ENCODE peak calls at places on chromosomes 2 and 18, in nine cellular contexts. X, L, W, Q, F, P, R, Y and E are unnamed samples.

GRCh38 chr18:57218281-57218680 is 71.4 kb downstream of the BOD1L2 start:
- DNase-seq in W (no peak), Q (no peak), P (no peak), L (no peak), X (no peak), F (no peak), Y (no peak), R (no peak), E (no peak)

GRCh38 chr2:219248845-219249202 is 3.5 kb downstream of the STK16 start:
- DNase-seq in R (no peak), Q (no peak), X (no peak), P (no peak), W (no peak), Y (no peak), L (no peak), F (no peak), E (no peak)

GRCh38 chr2:119136093-119136492 is 22.5 kb downstream of the C1QL2 start:
- DNase-seq in Q (no peak), F (no peak), Y (no peak), P (no peak), R (no peak), L (no peak), W (no peak), X (no peak), E (no peak)

GRCh38 chr2:196205891-196206408 is 34.6 kb upstream of the STK17B start:
- DNase-seq in R (no peak), X (no peak), L (no peak), P (no peak), F (no peak), W (peak; percentile 25), Y (no peak), Q (no peak), E (no peak)

GRCh38 chr2:173390036-173390435 is 35.4 kb downstream of the CDCA7 start:
- DNase-seq in F (no peak), R (no peak), P (no peak), X (no peak), W (no peak), L (no peak), Q (no peak), Y (no peak), E (no peak)

GRCh38 chr2:238875161-238875530 is 27.3 kb downstream of the TWIST2 start:
- DNase-seq in W (no peak), P (peak; percentile 87), F (peak; percentile 74), Q (no peak), Y (no peak), X (no peak), L (no peak), R (no peak), E (no peak)

GRCh38 chr18:63970803-63971191 is 916 bp downstream of the SERPINB8 start:
- DNase-seq in W (peak; percentile 45), P (peak; percentile 69), Q (peak; percentile 61), L (peak; percentile 65), R (peak; percentile 36), F (peak; percentile 76), X (peak; percentile 21), Y (no peak), E (peak; percentile 36)

GRCh38 chr2:27804146-27804545 is 32.6 kb downstream of the MRPL33 start:
- DNase-seq in Y (no peak), F (no peak), W (no peak), L (no peak), X (peak; percentile 60), Q (no peak), P (no peak), R (no peak), E (no peak)

GRCh38 chr2:143545059-143545458 is 415.8 kb downstream of the ARHGAP15 start:
- DNase-seq in F (no peak), P (no peak), Q (no peak), X (no peak), R (no peak), L (no peak), W (no peak), Y (no peak), E (no peak)

DNA sequence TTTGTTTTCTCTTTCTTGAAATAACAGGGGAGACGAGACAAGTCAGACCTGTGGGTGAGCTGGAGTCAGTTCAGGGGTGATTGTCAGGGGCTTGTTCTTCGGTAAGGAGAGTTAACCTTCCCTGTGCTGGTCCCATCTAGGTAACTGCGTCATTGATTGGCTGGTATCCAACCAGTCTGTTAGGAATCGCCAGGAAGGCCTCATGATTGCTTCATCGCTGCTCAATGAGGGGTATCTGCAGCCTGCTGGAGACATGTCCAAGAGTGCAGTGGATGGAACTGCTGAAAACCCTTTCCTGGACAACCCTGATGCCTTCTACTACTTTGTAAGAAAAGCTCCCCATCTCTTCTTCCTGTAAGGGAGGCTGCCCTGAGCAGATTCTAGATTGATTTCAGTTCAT is 21.3 kb downstream of the PLEK start:
- DNase-seq in P (no peak), R (no peak), Q (no peak), X (no peak), F (no peak), L (no peak), Y (no peak), W (no peak), E (no peak)
- TF ChIP-seq POLR2A in P (no peak), R (no peak), Q (no peak), X (no peak), F (no peak), L (no peak), Y (no peak), W (no peak), E (no peak)

GRCh38 chr2:10306901-10307463 is 4.3 kb downstream of the HPCAL1 start:
- DNase-seq in Q (no peak), F (no peak), Y (no peak), P (no peak), X (no peak), L (no peak), R (no peak), W (no peak), E (no peak)

GRCh38 chr2:10305715-10306114 is 3.0 kb downstream of the HPCAL1 start:
- DNase-seq in X (no peak), Q (no peak), F (no peak), R (no peak), P (no peak), L (peak; percentile 47), Y (peak; percentile 25), W (no peak), E (peak; percentile 54)

GRCh38 chr2:10303634-10304378 is 1.1 kb downstream of the HPCAL1 start:
- DNase-seq in F (no peak), Q (peak; percentile 71), L (peak; percentile 70), X (peak; percentile 56), P (no peak), W (peak; percentile 46), Y (peak; percentile 67), R (peak; percentile 54), E (peak; percentile 54)

GRCh38 chr2:10304458-10305253 is 2.0 kb downstream of the HPCAL1 start:
- DNase-seq in X (no peak), F (no peak), P (no peak), Y (no peak), L (no peak), W (no peak), R (no peak), Q (no peak), E (no peak)

DNA sequence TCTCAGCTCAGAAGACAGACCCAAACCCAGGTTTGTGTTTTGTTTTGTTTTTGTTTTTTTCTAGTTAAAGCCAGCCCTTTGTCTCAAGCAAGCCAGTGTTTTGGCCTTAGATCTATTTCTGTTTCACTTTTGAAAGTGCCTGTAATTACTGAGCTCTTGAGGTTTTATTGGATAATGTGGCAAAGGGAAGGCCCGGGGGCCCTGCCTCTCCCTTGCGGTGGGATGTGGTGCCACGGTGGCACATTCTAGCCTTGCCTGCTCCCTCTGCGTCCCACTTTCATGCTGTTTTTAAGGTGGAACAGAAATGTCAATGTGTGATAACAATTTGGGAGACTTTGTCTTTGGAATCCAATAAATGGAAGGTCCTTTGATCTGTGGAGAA is 2.5 kb downstream of the HPCAL1 start:
- DNase-seq in P (no peak), W (no peak), X (no peak), Y (no peak), Q (no peak), R (no peak), L (no peak), F (no peak), E (no peak)
- H3K4me3 ChIP-seq in P (no peak overlapping the region), W (peak overlapping the region; percentile 88), X (no peak overlapping the region), Y (peak overlapping the region; percentile 85), Q (no peak overlapping the region), R (peak overlapping the region; percentile 52), L (peak overlapping the region; percentile 86), F (peak overlapping the region; percentile 15), E (no peak overlapping the region)

GRCh38 chr2:198376677-198377076 is 572.3 kb downstream of the PLCL1 start:
- DNase-seq in X (peak; percentile 2), P (no peak), Y (no peak), R (no peak), W (no peak), Q (no peak), F (no peak), L (no peak), E (no peak)
- H3K27me3 ChIP-seq in X (no peaks in the 10 kb centered on the region), P (no peaks in the 10 kb centered on the region), Y (no peaks in the 10 kb centered on the region), R (no peaks in the 10 kb centered on the region), W (no peaks in the 10 kb centered on the region), Q (no peaks in the 10 kb centered on the region), F (no peaks in the 10 kb centered on the region), L (no peaks in the 10 kb centered on the region), E (no peaks in the 10 kb centered on the region)

DNA sequence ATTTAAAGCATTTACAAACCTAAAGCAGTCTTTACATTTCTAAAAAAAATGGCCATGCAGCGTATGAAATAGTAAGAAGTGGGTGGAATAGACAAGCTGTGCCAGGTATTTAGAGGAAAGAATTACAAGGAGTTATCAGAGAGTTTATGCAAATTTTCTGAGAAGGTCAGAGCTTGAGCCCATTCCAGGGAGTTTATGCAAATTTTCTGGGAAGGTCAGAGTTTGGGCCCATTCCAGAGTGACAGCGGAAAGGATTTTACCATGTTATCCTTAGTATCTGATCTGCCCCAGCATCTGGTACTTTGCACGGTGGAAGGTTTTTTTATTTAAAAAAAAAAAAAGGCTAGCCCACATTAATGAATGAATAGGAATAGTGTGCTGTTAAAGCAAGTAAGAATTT is 1.4 kb upstream of the DOK6 start:
- DNase-seq in R (no peak), P (no peak), W (no peak), Y (no peak), Q (no peak), X (no peak), L (no peak), F (no peak), E (no peak)
- TF ChIP-seq POLR2A in R (no peak), P (no peak), W (no peak), Y (no peak), Q (no peak), X (no peak), L (no peak), F (no peak), E (no peak)

GRCh38 chr2:66578067-66578852 is 143.3 kb downstream of the MEIS1 start:
- DNase-seq in W (no peak), X (peak; percentile 76), Y (no peak), R (peak; percentile 61), Q (peak; percentile 67), P (peak; percentile 72), F (no peak), L (no peak), E (peak; percentile 83)

GRCh38 chr2:66575625-66576371 is 140.9 kb downstream of the MEIS1 start:
- DNase-seq in L (no peak), F (peak; percentile 67), W (peak; percentile 32), X (peak; percentile 70), P (peak; percentile 89), Y (no peak), R (peak; percentile 81), Q (peak; percentile 81), E (peak; percentile 53)

GRCh38 chr2:66574701-66575624 is 140.0 kb downstream of the MEIS1 start:
- DNase-seq in W (peak; percentile 68), F (peak; percentile 80), L (peak; percentile 52), P (peak; percentile 92), X (peak; percentile 91), Y (no peak), Q (peak; percentile 84), R (peak; percentile 83), E (peak; percentile 82)

GRCh38 chr2:66577331-66578041 is 142.6 kb downstream of the MEIS1 start:
- DNase-seq in F (no peak), Q (peak; percentile 69), Y (no peak), L (no peak), P (peak; percentile 82), R (peak; percentile 52), W (no peak), X (peak; percentile 56), E (peak; percentile 60)

GRCh38 chr2:66576381-66577330 is 141.7 kb downstream of the MEIS1 start:
- DNase-seq in R (peak; percentile 61), F (peak; percentile 73), P (peak; percentile 86), W (no peak), X (peak; percentile 79), L (no peak), Q (peak; percentile 65), Y (no peak), E (peak; percentile 70)
- H3K4me3 ChIP-seq in R (peak overlapping the region; percentile 49), F (peak overlapping the region; percentile 58), P (peak overlapping the region; percentile 73), W (peak overlapping the region; percentile 57), X (peak overlapping the region; percentile 39), L (peak overlapping the region; percentile 60), Q (peak overlapping the region; percentile 70), Y (peak overlapping the region; percentile 51), E (peak overlapping the region; percentile 31)